ENCODE peak calls at places on chromosomes 12 and 14, in seven cellular contexts. D is breast epithelium, X is astrocyte of the spinal cord, H is fibroblast of pulmonary artery, Y is colonic mucosa, O is thyroid gland, Z is fibroblast of lung. V is an unnamed sample.

GRCh38 chr12:74365178-74365964 is 172.3 kb upstream of the ATXN7L3B start:
- DNase-seq in D (no peak), X (peak), H (peak), Y (no peak), O (peak), Z (peak), V (peak)

GRCh38 chr12:55226523-55226922 is 5.7 kb downstream of the OR10A7 start:
- DNase-seq in D (no peak), X (no peak), H (no peak), Y (no peak), O (no peak), Z (no peak), V (no peak)

GRCh38 chr12:9741726-9742125 is 8.8 kb upstream of the CLECL1 start:
- DNase-seq in D (no peak), X (no peak), H (no peak), Y (no peak), O (no peak), Z (no peak), V (no peak)

GRCh38 chr14:72644758-72645489 is 249.0 kb downstream of the DPF3 start:
- DNase-seq in D (no peak), X (no peak), H (no peak), Y (no peak), O (no peak), Z (no peak), V (no peak)

GRCh38 chr12:26750531-26751171 is 82.3 kb downstream of the ITPR2 start:
- DNase-seq in D (no peak), X (no peak), H (no peak), Y (no peak), O (no peak), Z (no peak), V (no peak)

GRCh38 chr12:14373202-14373601 is 7.7 kb downstream of the ATF7IP start:
- DNase-seq in D (no peak), X (peak), H (peak), Y (no peak), O (no peak), Z (peak), V (peak)

GRCh38 chr14:71582705-71583104 is 349.5 kb upstream of the RGS6 start:
- DNase-seq in D (no peak), X (peak), H (peak), Y (no peak), O (no peak), Z (peak), V (peak)

GRCh38 chr14:32939254-32940065 is 781 bp downstream of the NPAS3 start:
- DNase-seq in D (peak), X (peak), H (peak), Y (peak), O (peak), Z (peak), V (peak)

GRCh38 chr12:116534341-116535121 is 24.6 kb upstream of the MAP1LC3B2 start:
- DNase-seq in D (peak), X (peak), H (no peak), Y (peak), O (peak), Z (peak), V (no peak)

GRCh38 chr12:116662612-116663144 is 75.2 kb downstream of the SPRING1 start:
- DNase-seq in D (no peak), X (peak), H (no peak), Y (peak), O (peak), Z (peak), V (no peak)

GRCh38 chr12:41564816-41565215 is 376.7 kb downstream of the PDZRN4 start:
- DNase-seq in D (no peak), X (no peak), H (no peak), Y (no peak), O (no peak), Z (no peak), V (no peak)

GRCh38 chr14:50805396-50805795 is 25.6 kb downstream of the NIN start:
- DNase-seq in D (no peak), X (no peak), H (no peak), Y (no peak), O (no peak), Z (no peak), V (no peak)

GRCh38 chr12:47302111-47302597 is 222.4 kb upstream of the AMIGO2 start:
- DNase-seq in D (no peak), X (no peak), H (no peak), Y (no peak), O (no peak), Z (peak), V (no peak)

GRCh38 chr14:59771577-59771976 is 99.0 kb downstream of the RTN1 start:
- DNase-seq in D (no peak), X (peak), H (peak), Y (no peak), O (no peak), Z (peak), V (peak)

GRCh38 chr14:60691383-60692113 is 32.6 kb downstream of the SIX4 start:
- DNase-seq in D (no peak), X (no peak), H (no peak), Y (no peak), O (no peak), Z (no peak), V (no peak)

GRCh38 chr12:75556306-75556899 is 45.0 kb upstream of the KRR1 start:
- DNase-seq in D (no peak), X (peak), H (peak), Y (no peak), O (no peak), Z (no peak), V (no peak)

GRCh38 chr12:57745485-57745881 is 644 bp downstream of the TSPAN31 start:
- DNase-seq in D (no peak), X (no peak), H (no peak), Y (no peak), O (no peak), Z (no peak), V (peak)

GRCh38 chr12:54017845-54018607 is 9.2 kb downstream of the HOXC8 start:
- DNase-seq in D (peak), X (peak), H (peak), Y (peak), O (peak), Z (no peak), V (peak)
- H3K4me3 ChIP-seq in D (peak), X (peak), H (peak), Y (peak), O (peak), Z (peak), V (peak)

GRCh38 chr12:96522283-96522682 is 32.9 kb downstream of the CFAP54 start:
- DNase-seq in D (no peak), X (no peak), H (no peak), Y (no peak), O (no peak), Z (no peak), V (no peak)
- TF ChIP-seq CTCF in D (no peak), X (no peak), H (no peak), Y (no peak), O (no peak), Z (no peak), V (no peak)

DNA sequence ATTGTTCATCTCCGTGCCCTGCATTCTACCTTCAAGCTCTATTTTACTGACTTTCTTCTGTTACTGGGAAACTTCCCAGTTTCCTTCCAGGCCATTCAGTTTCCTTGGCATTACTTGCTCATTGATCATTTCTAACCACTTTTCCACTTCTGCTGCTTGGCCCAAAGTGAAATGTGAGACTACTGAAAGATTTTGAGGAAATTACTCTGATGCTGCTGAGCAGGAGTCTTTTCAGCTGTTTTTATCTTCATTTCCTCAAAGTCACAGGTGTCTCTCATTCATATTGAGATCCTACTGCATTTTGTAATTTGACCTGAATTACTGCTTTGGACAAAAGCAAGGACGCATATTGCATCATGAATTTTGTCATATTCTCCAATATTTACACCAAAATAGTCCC is 26.4 kb upstream of the DBX2 start:
- DNase-seq in D (no peak), X (no peak), H (no peak), Y (no peak), O (no peak), Z (no peak), V (no peak)
- H3K4me3 ChIP-seq in D (no peak), X (no peak), H (no peak), Y (no peak), O (no peak), Z (no peak), V (no peak)

DNA sequence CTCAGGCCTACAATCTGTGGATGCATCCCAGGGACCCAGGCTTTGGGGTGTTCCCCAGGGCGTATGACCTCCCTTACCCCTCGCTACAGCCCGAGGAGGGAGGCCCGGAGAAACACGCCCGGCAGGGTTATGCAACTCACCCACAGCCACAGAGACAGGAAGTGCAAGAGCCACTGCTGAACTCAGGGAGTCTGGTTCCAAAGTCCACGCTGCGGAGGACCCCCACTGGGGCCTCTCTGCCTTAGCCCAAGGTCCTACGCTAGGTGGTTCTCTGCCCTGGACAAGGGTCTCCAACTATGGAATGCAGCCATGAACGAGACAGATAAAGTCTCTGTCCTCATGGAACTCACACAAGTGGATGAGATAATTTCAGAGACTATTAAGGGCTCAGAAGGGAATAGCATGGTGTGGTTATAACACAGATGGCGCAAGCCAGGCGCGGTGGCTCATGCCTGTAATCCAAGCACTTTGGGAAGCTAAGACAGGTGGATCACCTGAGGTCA is 11.3 kb downstream of the SCARB1 start:
- DNase-seq in D (no peak), X (no peak), H (peak), Y (peak), O (no peak), Z (no peak), V (peak)
- TF ChIP-seq CTCF in D (no peak), X (no peak), H (no peak), Y (no peak), O (no peak), Z (no peak), V (no peak)

DNA sequence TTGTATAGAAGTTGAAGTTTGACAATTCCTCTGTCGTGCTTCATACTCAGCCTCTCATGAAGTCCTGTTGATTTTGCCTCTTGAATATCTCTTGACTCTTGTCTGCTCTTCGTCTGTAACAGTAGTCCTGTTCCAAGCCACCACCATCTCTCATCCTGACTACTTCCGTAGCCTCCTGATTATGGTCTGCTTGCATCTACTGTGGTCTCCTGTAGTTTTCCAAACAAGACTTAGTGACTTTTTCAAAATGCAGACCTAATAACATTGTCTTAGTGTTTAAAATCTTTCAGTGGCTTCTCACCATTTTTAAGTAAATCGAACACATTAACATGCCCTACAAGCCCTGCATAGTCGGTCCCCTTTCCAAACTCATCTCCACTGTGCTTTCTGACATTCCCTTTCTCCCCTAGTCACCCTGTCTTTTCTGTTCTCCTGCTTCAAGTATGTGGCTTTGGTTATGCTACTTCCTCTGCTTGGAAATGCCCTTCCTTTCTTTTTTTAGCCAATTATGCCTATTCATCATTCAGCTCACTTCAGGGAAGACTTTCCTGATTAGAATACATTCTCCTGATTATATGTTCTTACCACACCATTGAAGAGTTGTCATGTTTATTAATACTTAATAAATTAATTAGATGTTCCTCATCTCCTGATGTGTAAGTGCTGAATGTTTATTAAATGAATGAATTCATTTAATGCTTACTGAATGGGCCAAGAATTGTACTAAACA is 2.0 kb downstream of the SCYL2 start:
- DNase-seq in D (no peak), X (peak), H (peak), Y (no peak), O (no peak), Z (peak), V (peak)
- H3K4me3 ChIP-seq in D (peak), X (peak), H (peak), Y (peak), O (peak), Z (peak), V (peak)

GRCh38 chr12:77686760-77687159 is 143.9 kb upstream of the NAV3 start:
- DNase-seq in D (no peak), X (peak), H (peak), Y (no peak), O (no peak), Z (peak), V (peak)
- TF ChIP-seq CTCF in D (no peak), X (peak), H (no peak), Y (no peak), O (no peak), Z (peak), V (no peak)

GRCh38 chr14:102508410-102508773 is 1.2 kb downstream of the ANKRD9 start:
- DNase-seq in D (no peak), X (no peak), H (no peak), Y (peak), O (no peak), Z (no peak), V (no peak)
- H3K4me3 ChIP-seq in D (peak), X (peak), H (peak), Y (peak), O (no peak), Z (peak), V (peak)

V was measured in cardiac fibroblast.